ENCODE peak calls at places on chromosomes 13 and 19, in five cellular contexts. C is fibroblast of pulmonary artery, X is cardiac fibroblast, G is NCI-H82, J is fibroblast of gingiva. Z is an unnamed sample.
A peak's percentile ranks its signal among the peaks of the same experiment; 100 is the strongest.

GRCh38 chr19:4543444-4543843 is 3.6 kb upstream of the LRG1 start:
- DNase-seq in J (no peak), X (no peak), G (no peak), C (no peak), Z (no peak)

GRCh38 chr19:44303976-44304568 is 753 bp downstream of the ZNF235 start:
- DNase-seq in X (no peak), J (peak; percentile 34), G (peak; percentile 57), C (no peak), Z (no peak)

GRCh38 chr13:108534728-108535127 is 94.7 kb upstream of the MYO16 start:
- DNase-seq in J (no peak), X (no peak), G (no peak), C (no peak), Z (no peak)

GRCh38 chr13:45393941-45394570 is 24.1 kb downstream of the SLC25A30 start:
- DNase-seq in C (peak; percentile 67), J (peak; percentile 42), G (peak; percentile 83), X (peak; percentile 63), Z (peak; percentile 2)

GRCh38 chr19:29812080-29812880 is 489 bp downstream of the CCNE1 start:
- DNase-seq in X (no peak), J (no peak), G (no peak), C (no peak), Z (no peak)

GRCh38 chr19:42270346-42271044 is 1.4 kb downstream of the CIC start:
- DNase-seq in G (no peak), C (peak; percentile 62), J (peak; percentile 88), X (peak; percentile 84), Z (peak; percentile 82)

GRCh38 chr13:31208554-31209122 is 8.9 kb downstream of the B3GLCT start:
- DNase-seq in C (no peak), G (peak; percentile 49), J (no peak), X (no peak), Z (no peak)

GRCh38 chr13:55001881-55002280 is 1973.3 kb downstream of the OLFM4 start:
- DNase-seq in J (no peak), C (no peak), X (no peak), G (no peak), Z (no peak)

GRCh38 chr13:39462456-39462855 is 140.5 kb downstream of the LHFPL6 start:
- DNase-seq in G (no peak), C (peak; percentile 77), X (peak; percentile 26), J (peak; percentile 32), Z (peak; percentile 73)

GRCh38 chr19:54533476-54533875 is 30.8 kb downstream of the LAIR2 start:
- DNase-seq in G (no peak), X (no peak), C (no peak), J (no peak), Z (no peak)

GRCh38 chr19:12937243-12938053 is 961 bp upstream of the CALR start:
- DNase-seq in C (no peak), X (no peak), J (no peak), G (peak; percentile 98), Z (no peak)

GRCh38 chr19:6375411-6376010 is at the start of gene PSPN:
- DNase-seq in X (no peak), J (no peak), C (no peak), G (no peak), Z (no peak)

GRCh38 chr13:43316997-43317396 is 293.6 kb downstream of the DNAJC15 start:
- DNase-seq in J (peak; percentile 79), X (peak; percentile 72), G (peak; percentile 20), C (peak; percentile 75), Z (peak; percentile 39)

GRCh38 chr19:48484931-48485612 is 15.9 kb downstream of the CYTH2 start:
- DNase-seq in X (no peak), G (peak; percentile 30), J (no peak), C (no peak), Z (no peak)

GRCh38 chr13:44109986-44110640 is 230.4 kb downstream of the LACC1 start:
- DNase-seq in J (no peak), G (no peak), C (no peak), X (no peak), Z (no peak)

GRCh38 chr13:100875392-100876043 is 200.9 kb upstream of the TMTC4 start:
- DNase-seq in G (no peak), C (peak; percentile 95), X (peak; percentile 96), J (peak; percentile 67), Z (peak; percentile 35)

Z was measured in NCI-H226.